ENCODE peak calls at places on chromosome 13, in ten cellular contexts. Y is T follicular helper cell; U is fibroblast of lung; T is fibroblast of pulmonary artery; F is LHCN-M2; S is esophagus muscularis mucosa; V is dermis blood vessel endothelial cell; L is activated naive CD8-positive, alpha-beta T cell treated with anti-CD3 and anti-CD28 coated beads, Interleukin-2, amount 50 U/mL, for 24 hours; O is T-helper 2 cell; W is NCI-H1092 treated with DMSO at 0.1 percent for 48 hours. G is an unnamed sample.
A peak's percentile ranks its signal among the peaks of the same experiment; 100 is the strongest.

GRCh38 chr13:48222358-48223015 is 10.5 kb upstream of the ITM2B start:
- DNase-seq in Y (no peak), U (no peak), T (peak; percentile 65), F (peak; percentile 18), S (no peak), V (no peak), L (no peak), O (no peak), W (no peak), G (no peak)

GRCh38 chr13:37701972-37702371 is 103.4 kb upstream of the POSTN start:
- DNase-seq in Y (no peak), U (peak; percentile 94), T (peak; percentile 98), F (peak; percentile 98), S (no peak), V (peak; percentile 16), L (no peak), O (no peak), W (no peak), G (no peak)

GRCh38 chr13:40981361-40981760 is 37.8 kb downstream of the ELF1 start:
- DNase-seq in Y (no peak), U (no peak), T (peak; percentile 66), F (no peak), S (no peak), V (peak; percentile 78), L (no peak), O (peak; percentile 76), W (no peak), G (no peak)

GRCh38 chr13:54449922-54450321 is 1421.3 kb downstream of the OLFM4 start:
- DNase-seq in Y (no peak), U (no peak), T (no peak), F (no peak), S (no peak), V (no peak), L (no peak), O (no peak), W (no peak), G (no peak)

GRCh38 chr13:113951246-113951999 is 22.5 kb downstream of the C13orf46 start:
- DNase-seq in Y (peak; percentile 18), U (peak; percentile 42), T (peak; percentile 76), F (peak; percentile 52), S (peak; percentile 96), V (peak; percentile 85), L (peak; percentile 65), O (peak; percentile 45), W (peak; percentile 51), G (peak; percentile 91)

GRCh38 chr13:109717686-109718085 is 68.7 kb downstream of the IRS2 start:
- DNase-seq in Y (no peak), U (no peak), T (no peak), F (no peak), S (no peak), V (no peak), L (no peak), O (no peak), W (no peak), G (no peak)

GRCh38 chr13:20408181-20408580 is 117.5 kb downstream of the CRYL1 start:
- DNase-seq in Y (no peak), U (no peak), T (no peak), F (no peak), S (no peak), V (no peak), L (no peak), O (no peak), W (no peak), G (no peak)

GRCh38 chr13:21478881-21479808 is 20.0 kb upstream of the ZDHHC20 start:
- DNase-seq in Y (peak; percentile 33), U (peak; percentile 65), T (peak; percentile 88), F (peak; percentile 74), S (no peak), V (peak; percentile 82), L (peak; percentile 36), O (peak; percentile 75), W (peak; percentile 84), G (peak; percentile 66)

GRCh38 chr13:25660996-25661395 is 289.2 kb downstream of the ATP8A2 start:
- DNase-seq in Y (no peak), U (no peak), T (no peak), F (no peak), S (no peak), V (no peak), L (no peak), O (no peak), W (no peak), G (no peak)